ENCODE peak calls at places on chromosomes 6 and 20, in six cellular contexts. W, P, K, X, L and I are unnamed samples.
A peak's percentile ranks its signal among the peaks of the same experiment; 100 is the strongest.

GRCh38 chr6:11298651-11299420 is 66.4 kb upstream of the NEDD9 start:
- DNase-seq in W (peak; percentile 10), P (no peak), K (peak; percentile 53), X (no peak), L (peak; percentile 49), I (peak; percentile 14)

GRCh38 chr6:33049323-33049722 is 24.1 kb downstream of the HLA-DPA1 start:
- DNase-seq in W (no peak), P (no peak), K (no peak), X (no peak), L (no peak), I (no peak)

GRCh38 chr6:144104898-144105487 is 9.6 kb upstream of the SF3B5 start:
- DNase-seq in W (peak; percentile 49), P (peak; percentile 26), K (no peak), X (peak; percentile 53), L (no peak), I (no peak)

GRCh38 chr6:150492941-150493340 is 106.7 kb upstream of the PLEKHG1 start:
- DNase-seq in W (no peak), P (no peak), K (no peak), X (no peak), L (no peak), I (no peak)

GRCh38 chr20:42915081-42915480 is 274.6 kb downstream of the PTPRT start:
- DNase-seq in W (no peak), P (no peak), K (no peak), X (no peak), L (no peak), I (no peak)

GRCh38 chr6:7414811-7415210 is 25.2 kb downstream of the RIOK1 start:
- DNase-seq in W (no peak), P (no peak), K (no peak), X (no peak), L (no peak), I (no peak)

GRCh38 chr20:24411003-24411402 is 58.4 kb upstream of the SYNDIG1 start:
- DNase-seq in W (no peak), P (no peak), K (no peak), X (no peak), L (no peak), I (no peak)

GRCh38 chr6:11110921-11111768 is at the start of gene ERVFRD-1:
- DNase-seq in W (no peak), P (no peak), K (no peak), X (no peak), L (no peak), I (no peak)

GRCh38 chr20:37123441-37123840 is 27.6 kb upstream of the RBL1 start:
- DNase-seq in W (no peak), P (no peak), K (no peak), X (no peak), L (no peak), I (no peak)

GRCh38 chr6:105879902-105880547 is 206.1 kb upstream of the PRDM1 start:
- DNase-seq in W (no peak), P (no peak), K (no peak), X (peak; percentile 33), L (no peak), I (no peak)

GRCh38 chr6:13012271-13012670 is 295.7 kb downstream of the PHACTR1 start:
- DNase-seq in W (no peak), P (no peak), K (peak; percentile 52), X (no peak), L (no peak), I (no peak)

GRCh38 chr6:147283460-147283859 is 79.2 kb downstream of the STXBP5 start:
- DNase-seq in W (no peak), P (no peak), K (no peak), X (no peak), L (no peak), I (no peak)

GRCh38 chr6:449486-450419 is 58.2 kb downstream of the IRF4 start:
- DNase-seq in W (no peak), P (no peak), K (no peak), X (no peak), L (no peak), I (no peak)
- TF ChIP-seq CTCF in W (no peak), P (no peak), K (no peak), X (no peak), L (no peak), I (no peak)

DNA sequence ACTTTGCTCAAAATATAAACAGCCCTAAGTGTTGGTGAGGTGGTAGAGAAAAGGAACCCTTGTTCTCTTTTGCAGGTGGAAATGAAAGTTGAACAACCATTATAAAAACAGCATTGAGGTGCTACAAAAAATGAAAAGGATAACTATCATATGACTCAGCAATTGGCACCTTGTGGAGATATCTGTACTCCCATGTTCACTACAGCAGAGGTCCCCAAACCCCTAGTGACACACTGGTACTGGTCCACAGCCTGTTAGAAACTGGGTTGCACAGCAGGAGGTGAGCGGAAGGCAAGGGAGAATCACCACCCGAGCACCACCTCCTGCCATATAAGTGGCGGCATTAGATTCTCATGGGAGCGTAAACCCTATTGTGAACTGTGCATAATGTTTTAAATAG is 267.4 kb upstream of the THEMIS start:
- DNase-seq in W (no peak), P (no peak), K (no peak), X (no peak), L (no peak), I (no peak)
- TF ChIP-seq CTCF in W (no peak), P (no peak), K (no peak), X (no peak), L (no peak), I (no peak)

DNA sequence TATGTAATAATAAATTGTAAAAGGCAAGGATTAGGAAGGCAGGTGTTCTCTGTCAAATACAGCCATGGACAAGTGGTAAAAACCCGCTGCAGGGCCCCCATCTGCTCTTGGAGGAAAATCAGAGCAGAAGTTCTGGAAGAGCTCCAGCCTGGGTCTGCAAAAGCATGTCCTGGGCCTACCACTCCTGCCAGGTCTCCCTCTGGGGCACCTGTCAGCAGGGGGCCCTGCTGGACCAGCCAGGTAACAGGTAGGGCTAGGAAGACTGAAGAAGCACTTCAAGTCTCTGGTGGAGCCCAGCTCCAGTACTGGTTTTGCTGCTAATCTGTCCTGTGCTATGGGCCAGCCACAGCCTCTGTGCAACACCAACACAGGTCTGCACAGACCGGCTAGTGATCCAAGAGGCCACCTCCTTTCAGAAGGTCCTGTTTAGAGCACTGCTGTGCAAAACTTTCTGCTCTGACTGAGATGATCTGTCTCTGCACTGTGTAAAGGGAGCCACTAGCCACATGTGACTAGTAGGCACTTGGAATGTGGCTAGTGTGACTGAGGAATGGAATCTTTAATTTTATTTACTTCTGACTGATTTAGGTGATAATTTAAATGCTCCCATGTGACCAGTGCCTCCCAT is 30.2 kb downstream of the RRBP1 start:
- DNase-seq in W (no peak), P (no peak), K (no peak), X (no peak), L (peak; percentile 59), I (no peak)
- TF ChIP-seq CTCF in W (no peak), P (no peak), K (peak; percentile 48), X (peak; percentile 17), L (no peak), I (peak; percentile 37)

DNA sequence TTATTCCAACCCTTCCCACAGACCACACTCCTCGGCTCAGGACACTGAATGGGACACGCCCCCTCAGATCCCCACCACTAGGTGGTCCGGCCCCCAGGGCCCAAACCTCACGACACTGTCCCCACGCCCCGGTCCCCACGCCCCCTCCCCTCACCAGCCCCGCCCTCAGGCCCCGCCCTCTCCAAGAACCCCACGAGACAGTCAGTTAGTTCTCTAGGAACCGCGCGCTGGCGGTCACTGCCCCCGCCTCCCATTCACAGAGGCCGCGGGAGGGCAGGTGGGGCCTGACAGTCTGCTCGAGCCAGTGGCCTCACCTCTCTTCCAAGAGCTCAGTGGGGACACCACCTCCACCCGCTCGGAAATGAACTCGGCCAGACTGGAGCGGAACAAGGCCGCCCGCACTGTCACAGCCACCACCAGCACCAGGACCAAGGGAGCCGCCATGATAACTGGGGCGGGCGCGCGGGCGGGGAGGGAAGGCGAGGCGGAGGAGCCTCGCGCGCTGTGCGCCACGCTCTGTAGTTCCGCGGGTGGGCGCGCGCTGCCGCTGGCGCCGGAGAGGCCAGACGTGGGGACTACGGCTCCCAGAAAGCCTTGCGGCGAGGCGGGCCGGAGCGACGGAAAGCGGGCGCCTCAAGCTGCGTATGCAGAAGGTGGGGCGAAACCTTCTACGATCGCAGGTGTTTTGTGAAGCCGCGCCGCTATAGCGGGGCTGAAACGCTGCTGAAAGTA is at the start of gene PIGU:
- DNase-seq in W (peak; percentile 96), P (peak; percentile 96), K (peak; percentile 96), X (peak; percentile 88), L (peak; percentile 97), I (peak; percentile 96)
- TF ChIP-seq CTCF in W (no peak), P (peak; percentile 15), K (peak; percentile 53), X (peak; percentile 14), L (peak; percentile 26), I (peak; percentile 36)

GRCh38 chr6:62891065-62891647 is 320.1 kb upstream of the FKBP1C start:
- DNase-seq in W (no peak), P (no peak), K (no peak), X (no peak), L (no peak), I (no peak)
- TF ChIP-seq CTCF in W (peak; percentile 85), P (peak; percentile 81), K (peak; percentile 43), X (peak; percentile 22), L (no peak), I (peak; percentile 76)

GRCh38 chr6:159970659-159971063 is 1.8 kb downstream of the IGF2R start:
- DNase-seq in W (no peak), P (no peak), K (no peak), X (no peak), L (no peak), I (no peak)

GRCh38 chr6:159966981-159967380 is 1.9 kb upstream of the IGF2R start:
- DNase-seq in W (no peak), P (no peak), K (no peak), X (no peak), L (no peak), I (no peak)

GRCh38 chr6:159969204-159969912 is 476 bp downstream of the IGF2R start:
- DNase-seq in W (peak; percentile 65), P (peak; percentile 44), K (peak; percentile 50), X (no peak), L (peak; percentile 31), I (peak; percentile 42)

GRCh38 chr6:159969921-159970320 is 1.0 kb downstream of the IGF2R start:
- DNase-seq in W (peak; percentile 50), P (peak; percentile 45), K (peak; percentile 45), X (no peak), L (peak; percentile 46), I (peak; percentile 17)

GRCh38 chr6:159968295-159969203 is at the start of gene IGF2R:
- DNase-seq in W (peak; percentile 86), P (peak; percentile 75), K (peak; percentile 94), X (no peak), L (peak; percentile 96), I (peak; percentile 85)
- TF ChIP-seq CTCF in W (peak; percentile 18), P (peak; percentile 51), K (peak; percentile 24), X (no peak), L (peak; percentile 9), I (peak; percentile 32)

GRCh38 chr6:82353848-82354247 is 9.8 kb upstream of the TPBG start:
- DNase-seq in W (no peak), P (no peak), K (no peak), X (no peak), L (no peak), I (no peak)

GRCh38 chr6:82348130-82348529 is 15.5 kb upstream of the TPBG start:
- DNase-seq in W (no peak), P (no peak), K (no peak), X (no peak), L (no peak), I (no peak)
- TF ChIP-seq CTCF in W (no peak), P (no peak), K (no peak), X (no peak), L (no peak), I (no peak)